ENCODE peak calls at places on chromosomes 1 and 21, in four cellular contexts. O, Z, P and U are unnamed samples.
A peak's percentile ranks its signal among the peaks of the same experiment; 100 is the strongest.

GRCh38 chr1:173093721-173094450 is 43.1 kb upstream of the TNFSF18 start:
- DNase-seq in O (no peak), Z (no peak), P (peak; percentile 13), U (peak; percentile 10)

GRCh38 chr1:59083946-59084865 is 212.7 kb upstream of the FGGY start:
- DNase-seq in O (peak; percentile 65), Z (peak; percentile 37), P (peak; percentile 38), U (peak; percentile 59)

GRCh38 chr21:15039607-15040299 is 25.0 kb downstream of the NRIP1 start:
- DNase-seq in O (no peak), Z (no peak), P (no peak), U (no peak)

GRCh38 chr1:76865696-76866291 is 1.5 kb upstream of the ST6GALNAC5 start:
- DNase-seq in O (no peak), Z (no peak), P (no peak), U (no peak)

GRCh38 chr1:154348429-154349076 is 23.2 kb downstream of the ATP8B2 start:
- DNase-seq in O (no peak), Z (no peak), P (no peak), U (no peak)

GRCh38 chr1:176479920-176480319 is 16.9 kb downstream of the PAPPA2 start:
- DNase-seq in O (peak; percentile 74), Z (no peak), P (no peak), U (no peak)

GRCh38 chr1:181152892-181153633 is 64.6 kb downstream of the IER5 start:
- DNase-seq in O (peak; percentile 95), Z (peak; percentile 92), P (peak; percentile 73), U (peak; percentile 97)

GRCh38 chr1:114610546-114611245 is 29.3 kb upstream of the BCAS2 start:
- DNase-seq in O (no peak), Z (no peak), P (peak; percentile 70), U (peak; percentile 24)

GRCh38 chr1:112594208-112594876 is 24.6 kb downstream of the ST7L start:
- DNase-seq in O (no peak), Z (no peak), P (no peak), U (no peak)

GRCh38 chr1:170666661-170667060 is 2.7 kb downstream of the PRRX1 start:
- DNase-seq in O (no peak), Z (no peak), P (no peak), U (no peak)

GRCh38 chr1:11364170-11364569 is 91.2 kb downstream of the UBIAD1 start:
- DNase-seq in O (no peak), Z (no peak), P (no peak), U (no peak)

GRCh38 chr1:67683306-67683705 is 1.7 kb upstream of the GADD45A start:
- DNase-seq in O (no peak), Z (no peak), P (peak; percentile 91), U (peak; percentile 90)

GRCh38 chr1:2322065-2322571 is 69.2 kb downstream of the MORN1 start:
- DNase-seq in O (peak; percentile 96), Z (peak; percentile 81), P (peak; percentile 78), U (peak; percentile 90)

GRCh38 chr21:34994646-34995631 is 54.2 kb downstream of the RUNX1 start:
- DNase-seq in O (no peak), Z (no peak), P (no peak), U (no peak)

DNA sequence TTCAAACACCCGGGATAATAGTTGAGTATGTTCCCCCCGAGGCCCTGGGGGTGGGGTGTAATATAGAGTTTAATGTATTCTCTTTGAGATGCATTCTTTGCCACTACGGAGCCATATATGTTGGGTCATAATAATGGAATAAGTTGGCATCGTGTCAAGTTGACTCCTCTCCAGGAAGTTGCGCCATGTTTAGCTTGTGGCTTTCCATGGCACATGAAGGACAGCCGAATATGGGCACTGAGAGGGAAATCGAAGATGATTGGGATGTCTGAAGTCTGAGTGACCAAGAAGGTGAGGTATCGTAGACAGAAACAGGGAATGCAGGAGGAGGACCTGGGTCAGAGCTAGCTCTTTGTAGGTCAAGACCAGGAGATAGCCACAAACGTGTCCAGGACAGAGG is 92.6 kb downstream of the PAX7 start:
- DNase-seq in O (no peak), Z (no peak), P (peak; percentile 2), U (no peak)
- TF ChIP-seq CTCF in O (no peak), Z (no peak), P (no peak), U (no peak)

GRCh38 chr1:115782571-115783281 is 14.2 kb upstream of the CASQ2 start:
- DNase-seq in O (no peak), Z (no peak), P (peak; percentile 66), U (peak; percentile 37)

GRCh38 chr1:115783311-115783710 is 14.8 kb upstream of the CASQ2 start:
- DNase-seq in O (no peak), Z (no peak), P (no peak), U (no peak)

GRCh38 chr1:115781343-115781742 is 12.8 kb upstream of the CASQ2 start:
- DNase-seq in O (no peak), Z (no peak), P (peak; percentile 49), U (peak; percentile 12)

DNA sequence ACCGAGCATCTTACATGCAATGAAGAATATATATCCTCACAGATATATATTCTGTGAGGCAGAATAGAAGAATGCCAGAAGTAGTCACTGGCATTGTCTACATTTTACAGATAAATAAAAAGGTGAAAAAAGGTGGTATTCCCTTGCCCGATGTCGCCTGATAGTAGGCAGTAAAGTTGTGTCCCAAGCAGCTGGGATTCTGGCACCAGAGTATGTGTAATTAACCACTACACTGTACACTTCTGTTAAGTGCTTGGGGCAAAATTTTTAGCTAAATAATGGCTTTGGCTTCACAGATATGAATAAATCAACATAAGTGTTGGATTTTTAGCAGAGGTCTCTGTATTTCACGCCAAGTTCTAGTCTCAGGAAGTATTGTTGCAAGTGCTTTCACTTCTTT is 13.3 kb upstream of the CASQ2 start:
- DNase-seq in O (no peak), Z (no peak), P (no peak), U (no peak)
- H3K4me3 ChIP-seq in O (no peak overlapping the region), Z (no peak overlapping the region), P (no peak overlapping the region), U (no peak overlapping the region)

GRCh38 chr1:243481101-243481500 is 225.3 kb downstream of the SDCCAG8 start:
- DNase-seq in O (no peak), Z (no peak), P (no peak), U (no peak)

GRCh38 chr1:243482237-243483022 is 226.6 kb downstream of the SDCCAG8 start:
- DNase-seq in O (peak; percentile 75), Z (no peak), P (peak; percentile 82), U (peak; percentile 91)

GRCh38 chr1:243487036-243487648 is 231.3 kb downstream of the SDCCAG8 start:
- DNase-seq in O (no peak), Z (no peak), P (no peak), U (no peak)

GRCh38 chr1:243483952-243484351 is 228.1 kb downstream of the SDCCAG8 start:
- DNase-seq in O (no peak), Z (no peak), P (no peak), U (no peak)

DNA sequence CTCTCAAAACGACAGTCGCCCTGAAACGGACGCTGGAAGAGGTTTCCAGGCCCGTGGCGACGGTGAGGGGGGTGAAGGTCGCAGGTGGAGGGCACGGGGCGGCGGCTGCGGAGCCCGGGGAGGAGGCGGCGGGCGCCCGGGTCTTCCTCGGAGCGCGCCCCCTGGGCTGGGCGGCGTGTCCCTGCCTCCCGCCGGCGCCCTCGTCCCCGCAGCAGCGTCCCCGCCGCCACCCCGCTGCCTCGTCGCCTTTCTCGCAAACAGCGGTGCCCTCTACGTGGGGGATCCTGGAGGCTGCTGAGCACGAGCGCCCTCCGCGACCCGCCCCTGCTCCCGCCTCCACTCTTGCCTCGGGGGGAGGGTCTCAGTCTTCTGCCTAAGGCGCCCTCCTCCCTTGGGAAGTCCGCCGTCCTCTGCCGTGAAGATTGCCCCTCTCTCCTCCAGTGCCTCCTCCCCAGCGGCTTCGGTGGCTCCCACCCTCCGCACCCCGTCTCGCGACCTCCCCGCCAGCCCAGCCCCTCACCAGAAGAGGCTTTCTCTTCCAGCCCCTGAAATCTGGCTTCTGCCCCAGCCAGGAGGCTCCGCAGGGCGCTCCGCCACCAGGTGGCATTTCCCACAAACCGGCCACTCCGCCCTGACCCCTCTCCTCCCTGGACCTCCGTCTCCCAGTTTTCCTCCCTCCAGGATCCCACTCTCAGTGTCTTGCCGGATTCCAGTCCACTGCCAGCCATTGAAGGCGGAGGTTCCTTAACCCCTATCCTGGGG is 227.4 kb downstream of the SDCCAG8 start:
- DNase-seq in O (peak; percentile 69), Z (no peak), P (no peak), U (no peak)
- TF ChIP-seq CTCF in O (no peak), Z (peak; percentile 12), P (no peak), U (no peak)

GRCh38 chr1:150161747-150162581 is 12.2 kb downstream of the PLEKHO1 start:
- DNase-seq in O (no peak), Z (no peak), P (peak; percentile 52), U (no peak)
- H3K4me3 ChIP-seq in O (peak overlapping the region; percentile 56), Z (peak overlapping the region; percentile 35), P (no peak overlapping the region), U (no peak overlapping the region)

DNA sequence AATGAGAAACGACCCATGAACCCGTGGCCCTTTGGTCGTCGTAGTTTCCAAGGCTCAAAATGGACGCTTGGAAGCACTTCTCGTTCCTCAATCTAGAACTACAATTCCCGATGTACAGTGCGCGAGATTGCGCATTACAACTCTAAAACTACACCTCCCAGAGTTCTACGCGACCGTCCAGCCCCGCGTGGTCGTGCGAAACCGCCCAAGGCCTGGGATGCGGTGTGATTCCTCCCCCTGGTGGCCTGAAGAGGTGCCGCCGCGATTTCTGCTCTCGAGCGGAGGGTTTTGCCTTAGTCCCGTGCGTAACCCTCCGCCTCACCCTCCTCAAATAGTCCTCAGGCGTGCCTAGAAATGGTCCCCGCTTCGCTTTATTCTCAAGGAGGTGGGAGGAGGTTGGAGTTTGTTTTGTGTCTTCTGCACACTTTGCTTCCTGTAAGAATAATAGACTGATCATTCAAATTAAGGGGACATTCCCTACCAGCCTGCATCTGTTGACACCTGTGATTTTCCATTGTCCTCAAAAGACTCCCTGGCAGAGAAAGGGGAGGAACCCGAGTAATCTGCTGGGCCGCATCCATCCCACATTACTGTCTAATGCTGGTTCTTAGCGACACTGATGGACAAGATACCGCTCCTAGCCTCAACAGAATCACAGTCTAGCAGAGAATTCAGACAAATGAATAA is 355 bp upstream of the PAFAH2 start:
- DNase-seq in O (peak; percentile 99), Z (peak; percentile 99), P (peak; percentile 100), U (peak; percentile 100)
- TF ChIP-seq CTCF in O (peak; percentile 99), Z (peak; percentile 98), P (peak; percentile 98), U (peak; percentile 97)